ENCODE peak calls at places on chromosomes 11 and 22, in six cellular contexts. One of them, this sample, is unnamed.

GRCh38 chr11:26556582-26556981 is 15.5 kb downstream of the MUC15 start:
- DNase-seq in activated T-cell treated with anti-CD3 and anti-CD28 coated beads, Interleukin-2, amount 50 U/mL, for 24 hours: no peak
- DNase-seq in trophoblast cell: no peak
- DNase-seq in DMS 273 treated with DMSO at 0.1 percent for 48 hours: no peak
- DNase-seq in HEK293T: no peak
- DNase-seq in GM12865: no peak
- DNase-seq in this sample: no peak

GRCh38 chr11:33804471-33804870 is 30.2 kb upstream of the FBXO3 start:
- DNase-seq in HEK293T: no peak
- DNase-seq in DMS 273 treated with DMSO at 0.1 percent for 48 hours: no peak
- DNase-seq in activated T-cell treated with anti-CD3 and anti-CD28 coated beads, Interleukin-2, amount 50 U/mL, for 24 hours: no peak
- DNase-seq in GM12865: no peak
- DNase-seq in trophoblast cell: no peak
- DNase-seq in this sample: no peak

GRCh38 chr11:110125632-110126031 is 32.4 kb downstream of the ZC3H12C start:
- DNase-seq in trophoblast cell: peak
- DNase-seq in HEK293T: no peak
- DNase-seq in GM12865: no peak
- DNase-seq in DMS 273 treated with DMSO at 0.1 percent for 48 hours: no peak
- DNase-seq in activated T-cell treated with anti-CD3 and anti-CD28 coated beads, Interleukin-2, amount 50 U/mL, for 24 hours: no peak
- DNase-seq in this sample: no peak

GRCh38 chr11:126105022-126105747 is 42.5 kb upstream of the CDON start:
- DNase-seq in HEK293T: no peak
- DNase-seq in activated T-cell treated with anti-CD3 and anti-CD28 coated beads, Interleukin-2, amount 50 U/mL, for 24 hours: no peak
- DNase-seq in GM12865: no peak
- DNase-seq in trophoblast cell: no peak
- DNase-seq in DMS 273 treated with DMSO at 0.1 percent for 48 hours: no peak
- DNase-seq in this sample: no peak

GRCh38 chr22:31575190-31575589 is 78.9 kb downstream of the SFI1 start:
- DNase-seq in DMS 273 treated with DMSO at 0.1 percent for 48 hours: no peak
- DNase-seq in GM12865: no peak
- DNase-seq in trophoblast cell: peak
- DNase-seq in activated T-cell treated with anti-CD3 and anti-CD28 coated beads, Interleukin-2, amount 50 U/mL, for 24 hours: no peak
- DNase-seq in HEK293T: no peak
- DNase-seq in this sample: no peak

GRCh38 chr11:16356057-16356750 is at the start of gene SOX6:
- DNase-seq in GM12865: no peak
- DNase-seq in activated T-cell treated with anti-CD3 and anti-CD28 coated beads, Interleukin-2, amount 50 U/mL, for 24 hours: no peak
- DNase-seq in HEK293T: no peak
- DNase-seq in trophoblast cell: no peak
- DNase-seq in DMS 273 treated with DMSO at 0.1 percent for 48 hours: no peak
- DNase-seq in this sample: no peak

GRCh38 chr11:44789466-44789865 is 62.7 kb downstream of the TSPAN18 start:
- DNase-seq in activated T-cell treated with anti-CD3 and anti-CD28 coated beads, Interleukin-2, amount 50 U/mL, for 24 hours: no peak
- DNase-seq in trophoblast cell: no peak
- DNase-seq in HEK293T: no peak
- DNase-seq in GM12865: no peak
- DNase-seq in DMS 273 treated with DMSO at 0.1 percent for 48 hours: no peak
- DNase-seq in this sample: no peak

GRCh38 chr11:124415356-124415923 is 9.2 kb downstream of the OR8B4 start:
- DNase-seq in HEK293T: no peak
- DNase-seq in activated T-cell treated with anti-CD3 and anti-CD28 coated beads, Interleukin-2, amount 50 U/mL, for 24 hours: no peak
- DNase-seq in GM12865: peak
- DNase-seq in DMS 273 treated with DMSO at 0.1 percent for 48 hours: peak
- DNase-seq in trophoblast cell: peak
- DNase-seq in this sample: no peak

GRCh38 chr11:60485987-60486386 is 6.6 kb upstream of the MS4A12 start:
- DNase-seq in DMS 273 treated with DMSO at 0.1 percent for 48 hours: no peak
- DNase-seq in activated T-cell treated with anti-CD3 and anti-CD28 coated beads, Interleukin-2, amount 50 U/mL, for 24 hours: no peak
- DNase-seq in HEK293T: peak
- DNase-seq in trophoblast cell: peak
- DNase-seq in GM12865: peak
- DNase-seq in this sample: no peak

GRCh38 chr11:63907063-63907462 is 9.9 kb downstream of the RCOR2 start:
- DNase-seq in activated T-cell treated with anti-CD3 and anti-CD28 coated beads, Interleukin-2, amount 50 U/mL, for 24 hours: no peak
- DNase-seq in GM12865: no peak
- DNase-seq in DMS 273 treated with DMSO at 0.1 percent for 48 hours: no peak
- DNase-seq in trophoblast cell: no peak
- DNase-seq in HEK293T: no peak
- DNase-seq in this sample: no peak

GRCh38 chr11:27720277-27720830 is 20.1 kb upstream of the BDNF start:
- DNase-seq in trophoblast cell: peak
- DNase-seq in activated T-cell treated with anti-CD3 and anti-CD28 coated beads, Interleukin-2, amount 50 U/mL, for 24 hours: peak
- DNase-seq in GM12865: peak
- DNase-seq in HEK293T: peak
- DNase-seq in DMS 273 treated with DMSO at 0.1 percent for 48 hours: no peak
- DNase-seq in this sample: no peak

GRCh38 chr11:87266751-87267150 is 229.0 kb downstream of the TMEM135 start:
- DNase-seq in DMS 273 treated with DMSO at 0.1 percent for 48 hours: no peak
- DNase-seq in activated T-cell treated with anti-CD3 and anti-CD28 coated beads, Interleukin-2, amount 50 U/mL, for 24 hours: no peak
- DNase-seq in HEK293T: no peak
- DNase-seq in GM12865: no peak
- DNase-seq in trophoblast cell: no peak
- DNase-seq in this sample: no peak

GRCh38 chr22:29479417-29480261 is at the start of gene NEFH:
- DNase-seq in activated T-cell treated with anti-CD3 and anti-CD28 coated beads, Interleukin-2, amount 50 U/mL, for 24 hours: no peak
- DNase-seq in DMS 273 treated with DMSO at 0.1 percent for 48 hours: no peak
- DNase-seq in GM12865: no peak
- DNase-seq in HEK293T: no peak
- DNase-seq in trophoblast cell: no peak
- DNase-seq in this sample: no peak

GRCh38 chr11:69089258-69089657 is 40.5 kb downstream of the TPCN2 start:
- DNase-seq in activated T-cell treated with anti-CD3 and anti-CD28 coated beads, Interleukin-2, amount 50 U/mL, for 24 hours: no peak
- DNase-seq in GM12865: no peak
- DNase-seq in HEK293T: no peak
- DNase-seq in DMS 273 treated with DMSO at 0.1 percent for 48 hours: no peak
- DNase-seq in trophoblast cell: no peak
- DNase-seq in this sample: peak

GRCh38 chr11:129048911-129049310 is 106.2 kb upstream of the TP53AIP1 start:
- DNase-seq in trophoblast cell: no peak
- DNase-seq in DMS 273 treated with DMSO at 0.1 percent for 48 hours: no peak
- DNase-seq in activated T-cell treated with anti-CD3 and anti-CD28 coated beads, Interleukin-2, amount 50 U/mL, for 24 hours: no peak
- DNase-seq in HEK293T: no peak
- DNase-seq in GM12865: no peak
- DNase-seq in this sample: no peak

GRCh38 chr11:77351281-77351905 is 49.9 kb upstream of the GDPD4 start:
- DNase-seq in DMS 273 treated with DMSO at 0.1 percent for 48 hours: no peak
- DNase-seq in trophoblast cell: no peak
- DNase-seq in HEK293T: no peak
- DNase-seq in activated T-cell treated with anti-CD3 and anti-CD28 coated beads, Interleukin-2, amount 50 U/mL, for 24 hours: no peak
- DNase-seq in GM12865: no peak
- DNase-seq in this sample: no peak

GRCh38 chr11:102256251-102256650 is 61.0 kb upstream of the BIRC3 start:
- DNase-seq in activated T-cell treated with anti-CD3 and anti-CD28 coated beads, Interleukin-2, amount 50 U/mL, for 24 hours: no peak
- DNase-seq in trophoblast cell: peak
- DNase-seq in HEK293T: no peak
- DNase-seq in DMS 273 treated with DMSO at 0.1 percent for 48 hours: no peak
- DNase-seq in GM12865: no peak
- DNase-seq in this sample: no peak

GRCh38 chr11:61052182-61052972 is 49.9 kb upstream of the CD5 start:
- DNase-seq in HEK293T: no peak
- DNase-seq in DMS 273 treated with DMSO at 0.1 percent for 48 hours: no peak
- DNase-seq in activated T-cell treated with anti-CD3 and anti-CD28 coated beads, Interleukin-2, amount 50 U/mL, for 24 hours: peak
- DNase-seq in trophoblast cell: no peak
- DNase-seq in GM12865: no peak
- DNase-seq in this sample: no peak

GRCh38 chr11:102138223-102138622 is 28.0 kb downstream of the YAP1 start:
- DNase-seq in GM12865: no peak
- DNase-seq in trophoblast cell: peak
- DNase-seq in HEK293T: no peak
- DNase-seq in DMS 273 treated with DMSO at 0.1 percent for 48 hours: no peak
- DNase-seq in activated T-cell treated with anti-CD3 and anti-CD28 coated beads, Interleukin-2, amount 50 U/mL, for 24 hours: no peak
- DNase-seq in this sample: no peak

GRCh38 chr11:126431401-126432064 is 76.0 kb downstream of the ST3GAL4 start:
- DNase-seq in HEK293T: no peak
- DNase-seq in trophoblast cell: peak
- DNase-seq in GM12865: no peak
- DNase-seq in DMS 273 treated with DMSO at 0.1 percent for 48 hours: no peak
- DNase-seq in activated T-cell treated with anti-CD3 and anti-CD28 coated beads, Interleukin-2, amount 50 U/mL, for 24 hours: no peak
- DNase-seq in this sample: peak

GRCh38 chr11:1227551-1228182 is 4.8 kb downstream of the MUC5B start:
- DNase-seq in HEK293T: no peak
- DNase-seq in GM12865: no peak
- DNase-seq in trophoblast cell: no peak
- DNase-seq in activated T-cell treated with anti-CD3 and anti-CD28 coated beads, Interleukin-2, amount 50 U/mL, for 24 hours: no peak
- DNase-seq in DMS 273 treated with DMSO at 0.1 percent for 48 hours: no peak
- DNase-seq in this sample: peak

GRCh38 chr11:8061555-8062428 is 19.2 kb upstream of the TUB start:
- DNase-seq in activated T-cell treated with anti-CD3 and anti-CD28 coated beads, Interleukin-2, amount 50 U/mL, for 24 hours: no peak
- DNase-seq in GM12865: no peak
- DNase-seq in DMS 273 treated with DMSO at 0.1 percent for 48 hours: no peak
- DNase-seq in trophoblast cell: no peak
- DNase-seq in HEK293T: no peak
- DNase-seq in this sample: no peak

GRCh38 chr22:46052331-46052771 is 75.4 kb upstream of the WNT7B start:
- DNase-seq in GM12865: no peak
- DNase-seq in trophoblast cell: no peak
- DNase-seq in activated T-cell treated with anti-CD3 and anti-CD28 coated beads, Interleukin-2, amount 50 U/mL, for 24 hours: no peak
- DNase-seq in DMS 273 treated with DMSO at 0.1 percent for 48 hours: no peak
- DNase-seq in HEK293T: no peak
- DNase-seq in this sample: no peak